ENCODE peak calls at places on chromosomes 4 and X, in nine cellular contexts. Z, K, N, D, A, X, G, F and Y are unnamed samples.

GRCh38 chr4:90889171-90889570 is 762.0 kb downstream of the CCSER1 start:
- DNase-seq in Z (no peak), K (no peak), N (no peak), D (no peak), A (no peak), X (no peak), G (no peak), F (no peak), Y (no peak)

GRCh38 chrX:53458082-53458481 is 23.9 kb upstream of the HSD17B10 start:
- DNase-seq in Z (no peak), K (no peak), N (no peak), D (no peak), A (no peak), X (no peak), G (no peak), F (no peak), Y (no peak)

GRCh38 chrX:71058116-71058515 is 10.0 kb downstream of the SNX12 start:
- DNase-seq in Z (no peak), K (no peak), N (no peak), D (no peak), A (no peak), X (no peak), G (no peak), F (no peak), Y (no peak)

GRCh38 chr4:112448211-112448745 is 67.7 kb downstream of the NEUROG2 start:
- DNase-seq in Z (no peak), K (no peak), N (no peak), D (no peak), A (no peak), X (no peak), G (no peak), F (peak), Y (no peak)

GRCh38 chrX:53241558-53241957 is 16.6 kb upstream of the KDM5C start:
- DNase-seq in Z (no peak), K (no peak), N (no peak), D (no peak), A (no peak), X (no peak), G (no peak), F (no peak), Y (no peak)

GRCh38 chr4:22692736-22693135 is at the start of gene GBA3:
- DNase-seq in Z (no peak), K (no peak), N (no peak), D (peak), A (no peak), X (no peak), G (no peak), F (no peak), Y (no peak)

GRCh38 chrX:38452603-38453002 is 100.2 kb downstream of the OTC start:
- DNase-seq in Z (no peak), K (no peak), N (no peak), D (no peak), A (no peak), X (no peak), G (no peak), F (no peak), Y (no peak)

GRCh38 chrX:151828434-151829080 is 84.1 kb upstream of the MAGEA4 start:
- DNase-seq in Z (no peak), K (no peak), N (no peak), D (no peak), A (no peak), X (no peak), G (no peak), F (no peak), Y (no peak)

GRCh38 chrX:26586570-26586969 is 370.6 kb downstream of the MAGEB5 start:
- DNase-seq in Z (no peak), K (no peak), N (no peak), D (no peak), A (no peak), X (no peak), G (no peak), F (no peak), Y (no peak)

GRCh38 chr4:127783026-127783769 is 1.1 kb downstream of the HSPA4L start:
- DNase-seq in Z (no peak), K (peak), N (peak), D (peak), A (peak), X (no peak), G (peak), F (peak), Y (peak)

GRCh38 chrX:101164766-101165590 is 54.6 kb upstream of the DRP2 start:
- DNase-seq in Z (no peak), K (no peak), N (no peak), D (no peak), A (no peak), X (no peak), G (no peak), F (no peak), Y (no peak)

GRCh38 chrX:54921427-54922021 is 900 bp downstream of the TRO start:
- DNase-seq in Z (peak), K (no peak), N (peak), D (peak), A (peak), X (peak), G (peak), F (peak), Y (peak)

GRCh38 chrX:15849555-15849954 is 5.1 kb downstream of the AP1S2 start:
- DNase-seq in Z (no peak), K (no peak), N (no peak), D (no peak), A (no peak), X (no peak), G (no peak), F (peak), Y (no peak)

GRCh38 chr4:71287305-71287704 is 51.5 kb upstream of the SLC4A4 start:
- DNase-seq in Z (no peak), K (no peak), N (no peak), D (no peak), A (no peak), X (no peak), G (no peak), F (no peak), Y (no peak)